ENCODE peak calls at places on chromosome 16, in six cellular contexts. F, C, H, M, Z and W are unnamed samples.

GRCh38 chr16:30644334-30644830 is 6.4 kb upstream of the PRR14 start:
- DNase-seq in M (no peak), F (no peak), C (no peak), Z (no peak), H (no peak), W (no peak)

GRCh38 chr16:8173111-8173644 is 417.1 kb downstream of the TMEM114 start:
- DNase-seq in H (no peak), F (peak), M (peak), C (peak), Z (peak), W (peak)

GRCh38 chr16:89598199-89598598 is 15.2 kb upstream of the DPEP1 start:
- DNase-seq in M (no peak), F (peak), H (no peak), Z (no peak), C (no peak), W (no peak)

GRCh38 chr16:81520151-81520470 is 75.5 kb downstream of the CMIP start:
- DNase-seq in C (no peak), Z (no peak), M (no peak), F (no peak), H (no peak), W (no peak)

GRCh38 chr16:72576189-72576588 is 404.2 kb upstream of the PMFBP1 start:
- DNase-seq in H (no peak), Z (no peak), C (no peak), F (no peak), M (no peak), W (peak)

GRCh38 chr16:14371778-14372431 is 258.2 kb downstream of the PARN start:
- DNase-seq in F (no peak), Z (no peak), C (no peak), H (no peak), M (no peak), W (no peak)

GRCh38 chr16:11014159-11014558 is 69.8 kb downstream of the CLEC16A start:
- DNase-seq in Z (no peak), C (no peak), H (no peak), M (no peak), F (no peak), W (no peak)

GRCh38 chr16:50251375-50252081 is 14.8 kb upstream of the ADCY7 start:
- DNase-seq in C (no peak), Z (no peak), M (no peak), F (peak), H (no peak), W (no peak)

GRCh38 chr16:15907863-15908478 is 19.6 kb upstream of the CEP20 start:
- DNase-seq in Z (peak), M (no peak), C (peak), F (peak), H (no peak), W (peak)

GRCh38 chr16:64365448-64365858 is 756.4 kb downstream of the CDH11 start:
- DNase-seq in C (no peak), F (peak), H (no peak), M (no peak), Z (no peak), W (no peak)

GRCh38 chr16:19595043-19595767 is 39.7 kb downstream of the VPS35L start:
- DNase-seq in C (no peak), M (no peak), F (peak), H (no peak), Z (no peak), W (no peak)

GRCh38 chr16:48611329-48612137 is 1.6 kb upstream of the N4BP1 start:
- DNase-seq in M (peak), H (peak), Z (peak), C (peak), F (no peak), W (peak)

GRCh38 chr16:1208239-1208830 is 16.7 kb downstream of the TPSG1 start:
- DNase-seq in H (no peak), F (no peak), Z (no peak), C (no peak), M (no peak), W (no peak)

GRCh38 chr16:5220705-5221104 is 123.1 kb upstream of the EEF2KMT start:
- DNase-seq in F (no peak), H (no peak), Z (no peak), C (no peak), M (no peak), W (no peak)

GRCh38 chr16:47037396-47037745 is 63.9 kb upstream of the DNAJA2 start:
- DNase-seq in Z (peak), C (peak), H (no peak), M (no peak), F (no peak), W (peak)

GRCh38 chr16:70577256-70577698 is 53.7 kb downstream of the SF3B3 start:
- DNase-seq in F (peak), H (no peak), M (no peak), Z (no peak), C (no peak), W (no peak)

GRCh38 chr16:53817117-53817516 is 113.2 kb downstream of the FTO start:
- DNase-seq in M (no peak), F (peak), C (no peak), H (no peak), Z (no peak), W (no peak)

GRCh38 chr16:84543931-84544776 is 39.7 kb upstream of the MEAK7 start:
- DNase-seq in C (peak), Z (no peak), M (no peak), F (peak), H (no peak), W (no peak)

GRCh38 chr16:81137754-81138153 is 41.6 kb upstream of the GCSH start:
- DNase-seq in C (no peak), F (no peak), H (no peak), M (no peak), Z (no peak), W (no peak)

GRCh38 chr16:15903960-15904359 is 15.6 kb upstream of the CEP20 start:
- DNase-seq in F (no peak), Z (no peak), C (no peak), H (no peak), M (no peak), W (no peak)

GRCh38 chr16:2035431-2036199 is 8.9 kb downstream of the NHERF2 start:
- DNase-seq in H (no peak), Z (no peak), F (peak), C (peak), M (peak), W (no peak)

GRCh38 chr16:77183137-77183536 is 7.9 kb upstream of the MON1B start:
- DNase-seq in F (no peak), M (no peak), C (no peak), Z (no peak), H (no peak), W (no peak)

GRCh38 chr16:89534147-89534788 is 26.1 kb downstream of the SPG7 start:
- DNase-seq in F (no peak), C (no peak), H (no peak), M (no peak), Z (no peak), W (no peak)